ENCODE peak calls at places on chromosomes 2 and 18, in six cellular contexts. One of them, this sample, is unnamed.

GRCh38 chr2:100818606-100819364 is 1.2 kb upstream of the NPAS2 start:
- DNase-seq in ascending aorta: peak; percentile 30
- DNase-seq in adrenal gland: peak; percentile 87
- DNase-seq in choroid plexus epithelial cell: peak; percentile 81
- DNase-seq in uterus: peak; percentile 59
- DNase-seq in ecto neural progenitor cell: peak; percentile 83
- DNase-seq in this sample: peak; percentile 89

GRCh38 chr2:179129574-179130238 is 79.8 kb upstream of the CCDC141 start:
- DNase-seq in choroid plexus epithelial cell: peak; percentile 51
- DNase-seq in ecto neural progenitor cell: no peak
- DNase-seq in uterus: no peak
- DNase-seq in adrenal gland: no peak
- DNase-seq in ascending aorta: no peak
- DNase-seq in this sample: peak; percentile 10

GRCh38 chr2:213162515-213163118 is 11.2 kb upstream of the IKZF2 start:
- DNase-seq in ecto neural progenitor cell: no peak
- DNase-seq in ascending aorta: no peak
- DNase-seq in adrenal gland: no peak
- DNase-seq in uterus: no peak
- DNase-seq in choroid plexus epithelial cell: peak; percentile 70
- DNase-seq in this sample: peak; percentile 32

GRCh38 chr2:26640331-26640745 is 828 bp downstream of the CIB4 start:
- DNase-seq in uterus: no peak
- DNase-seq in adrenal gland: peak; percentile 87
- DNase-seq in ecto neural progenitor cell: peak; percentile 55
- DNase-seq in choroid plexus epithelial cell: peak; percentile 80
- DNase-seq in ascending aorta: no peak
- DNase-seq in this sample: peak; percentile 93

GRCh38 chr18:23887493-23887892 is 127.1 kb upstream of the TTC39C start:
- DNase-seq in choroid plexus epithelial cell: peak; percentile 4
- DNase-seq in uterus: peak; percentile 61
- DNase-seq in adrenal gland: no peak
- DNase-seq in ecto neural progenitor cell: no peak
- DNase-seq in ascending aorta: no peak
- DNase-seq in this sample: no peak

GRCh38 chr2:138491495-138491862 is 10.1 kb upstream of the SPOPL start:
- DNase-seq in uterus: no peak
- DNase-seq in adrenal gland: no peak
- DNase-seq in choroid plexus epithelial cell: no peak
- DNase-seq in ascending aorta: no peak
- DNase-seq in ecto neural progenitor cell: no peak
- DNase-seq in this sample: no peak

GRCh38 chr2:95313296-95314265 is 16.4 kb downstream of the KCNIP3 start:
- DNase-seq in adrenal gland: no peak
- DNase-seq in ecto neural progenitor cell: no peak
- DNase-seq in ascending aorta: no peak
- DNase-seq in uterus: no peak
- DNase-seq in choroid plexus epithelial cell: no peak
- DNase-seq in this sample: no peak

GRCh38 chr2:156526950-156527636 is 90.9 kb downstream of the GPD2 start:
- DNase-seq in choroid plexus epithelial cell: no peak
- DNase-seq in ascending aorta: no peak
- DNase-seq in ecto neural progenitor cell: no peak
- DNase-seq in uterus: no peak
- DNase-seq in adrenal gland: no peak
- DNase-seq in this sample: no peak

GRCh38 chr2:178208817-178209216 is 14.5 kb downstream of the OSBPL6 start:
- DNase-seq in choroid plexus epithelial cell: peak; percentile 58
- DNase-seq in ascending aorta: no peak
- DNase-seq in ecto neural progenitor cell: no peak
- DNase-seq in uterus: no peak
- DNase-seq in adrenal gland: no peak
- DNase-seq in this sample: peak; percentile 25

This sample was measured in mesenchymal stem cell.